ENCODE peak calls at places on chromosomes 3 and 15, in nine cellular contexts. I, C, S, V, B, E, A, P and Z are unnamed samples.

GRCh38 chr15:72176155-72176554 is 21.4 kb downstream of the GRAMD2A start:
- DNase-seq in I (no peak), C (no peak), S (no peak), V (no peak), B (no peak), E (no peak), A (no peak), P (no peak), Z (no peak)

GRCh38 chr15:52095597-52096262 is 16.8 kb downstream of the BCL2L10 start:
- DNase-seq in I (no peak), C (no peak), S (peak), V (no peak), B (no peak), E (no peak), A (no peak), P (peak), Z (no peak)

GRCh38 chr15:99961011-99961441 is 227.8 kb upstream of the LYSMD4 start:
- DNase-seq in I (peak), C (no peak), S (peak), V (no peak), B (peak), E (peak), A (no peak), P (peak), Z (no peak)

GRCh38 chr3:151553873-151554272 is 93.0 kb upstream of the IGSF10 start:
- DNase-seq in I (no peak), C (no peak), S (peak), V (no peak), B (no peak), E (no peak), A (no peak), P (no peak), Z (no peak)

GRCh38 chr3:12042638-12043037 is 38.5 kb downstream of the SYN2 start:
- DNase-seq in I (no peak), C (no peak), S (no peak), V (no peak), B (no peak), E (no peak), A (no peak), P (no peak), Z (no peak)

GRCh38 chr15:78680416-78681068 is 39.5 kb upstream of the CHRNB4 start:
- DNase-seq in I (no peak), C (no peak), S (no peak), V (no peak), B (no peak), E (no peak), A (no peak), P (no peak), Z (no peak)

GRCh38 chr15:67025719-67026118 is 39.7 kb upstream of the SMAD3 start:
- DNase-seq in I (no peak), C (no peak), S (peak), V (no peak), B (no peak), E (no peak), A (no peak), P (peak), Z (no peak)

GRCh38 chr15:39145854-39146253 is 435.0 kb upstream of the THBS1 start:
- DNase-seq in I (no peak), C (no peak), S (peak), V (no peak), B (no peak), E (no peak), A (no peak), P (no peak), Z (no peak)

GRCh38 chr3:184656991-184657669 is 54.7 kb downstream of the MAGEF1 start:
- DNase-seq in I (no peak), C (no peak), S (peak), V (no peak), B (peak), E (no peak), A (no peak), P (peak), Z (peak)

GRCh38 chr3:100720423-100720822 is 11.1 kb downstream of the TFG start:
- DNase-seq in I (no peak), C (no peak), S (no peak), V (no peak), B (no peak), E (peak), A (no peak), P (no peak), Z (no peak)

GRCh38 chr3:157360044-157360443 is 76.6 kb upstream of the PTX3 start:
- DNase-seq in I (no peak), C (no peak), S (peak), V (no peak), B (no peak), E (no peak), A (no peak), P (peak), Z (no peak)

GRCh38 chr3:20561166-20561565 is 375.2 kb upstream of the SGO1 start:
- DNase-seq in I (no peak), C (no peak), S (no peak), V (no peak), B (no peak), E (no peak), A (no peak), P (no peak), Z (no peak)

DNA sequence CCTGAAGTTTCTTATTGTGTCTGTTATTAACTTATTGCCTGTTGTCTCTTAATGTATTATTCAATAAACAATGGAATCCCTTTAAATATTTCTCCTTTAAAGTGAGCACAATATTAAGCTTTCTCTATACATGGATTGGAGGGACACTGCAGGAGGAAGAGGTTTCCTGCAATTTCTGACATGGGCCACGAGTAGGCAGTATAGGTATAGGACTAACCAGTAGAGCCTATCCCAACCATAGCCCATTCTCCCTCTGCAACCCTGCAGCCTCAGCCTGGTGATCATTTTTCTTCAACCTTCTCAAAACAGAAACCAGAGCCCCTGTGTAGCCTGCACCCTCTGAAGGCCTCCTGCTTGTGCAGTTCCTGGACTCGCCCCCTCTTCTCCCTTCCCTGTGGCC is 124.8 kb downstream of the NEK10 start:
- DNase-seq in I (no peak), C (no peak), S (no peak), V (no peak), B (no peak), E (no peak), A (no peak), P (no peak), Z (no peak)
- TF ChIP-seq CTCF in I (no peak), C (no peak), S (no peak), V (no peak), B (no peak), E (no peak), A (no peak), P (no peak), Z (no peak)

GRCh38 chr3:46209053-46209452 is 940 bp upstream of the CCR1 start:
- DNase-seq in I (no peak), C (no peak), S (no peak), V (no peak), B (no peak), E (no peak), A (no peak), P (no peak), Z (no peak)

GRCh38 chr3:46205286-46205960 is 2.7 kb downstream of the CCR1 start:
- DNase-seq in I (no peak), C (no peak), S (no peak), V (no peak), B (no peak), E (no peak), A (no peak), P (no peak), Z (no peak)

GRCh38 chr3:46206284-46206683 is 1.8 kb downstream of the CCR1 start:
- DNase-seq in I (no peak), C (no peak), S (no peak), V (no peak), B (no peak), E (no peak), A (no peak), P (no peak), Z (no peak)

GRCh38 chr3:46209751-46210470 is 1.8 kb upstream of the CCR1 start:
- DNase-seq in I (no peak), C (no peak), S (no peak), V (no peak), B (no peak), E (no peak), A (no peak), P (no peak), Z (no peak)

DNA sequence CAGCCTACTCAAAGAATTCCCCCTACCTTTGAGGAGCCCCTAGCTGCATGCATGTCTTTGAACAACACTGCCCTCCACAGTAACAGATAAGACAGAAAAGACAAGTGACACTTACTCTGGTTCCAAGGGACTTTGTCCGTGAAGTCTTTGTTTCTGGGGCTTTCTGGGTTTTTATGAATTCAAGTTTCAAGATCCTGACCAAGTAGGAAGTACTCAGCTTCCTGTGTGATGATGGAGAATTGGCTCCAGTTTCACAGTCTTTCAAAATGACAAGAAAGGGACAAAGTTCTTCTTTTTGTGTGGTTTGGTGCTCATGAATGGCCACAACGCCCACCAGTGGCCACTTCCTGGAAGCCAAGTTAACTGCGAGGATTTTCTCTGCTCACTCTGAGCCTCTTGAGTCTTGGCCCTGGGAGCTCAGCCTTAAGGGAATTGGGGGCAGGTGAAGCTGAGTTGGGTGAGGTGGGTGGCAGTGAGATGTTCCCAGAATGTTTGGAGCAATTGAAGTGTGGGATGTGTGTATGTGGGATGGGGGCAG is at the start of gene CCR1:
- DNase-seq in I (peak), C (peak), S (peak), V (peak), B (peak), E (peak), A (no peak), P (peak), Z (peak)
- TF ChIP-seq CTCF in I (peak), C (peak), S (peak), V (peak), B (peak), E (peak), A (peak), P (peak), Z (peak)

DNA sequence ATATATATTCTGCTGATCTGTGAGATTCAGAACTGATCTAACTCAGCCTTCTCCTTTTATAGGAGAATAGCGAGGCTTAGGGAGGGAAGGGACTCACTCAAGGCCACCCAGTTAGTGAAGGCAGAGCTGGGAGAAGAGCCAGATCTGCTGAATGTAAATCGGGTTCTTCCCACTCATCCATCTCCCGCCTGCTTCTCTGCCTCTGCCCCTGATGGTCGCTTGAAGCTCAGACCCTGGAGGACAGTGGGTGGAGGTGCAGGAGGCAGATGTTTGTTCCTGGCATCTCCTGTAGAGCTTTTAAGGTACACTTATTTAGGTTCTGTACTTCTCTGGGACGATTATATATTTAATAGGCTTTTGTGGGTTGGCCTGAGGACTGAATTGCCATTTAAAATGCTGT is 4.3 kb downstream of the PDIA5 start:
- DNase-seq in I (peak), C (no peak), S (no peak), V (no peak), B (no peak), E (peak), A (no peak), P (no peak), Z (no peak)
- TF ChIP-seq CTCF in I (no peak), C (no peak), S (peak), V (no peak), B (no peak), E (peak), A (no peak), P (no peak), Z (no peak)

GRCh38 chr15:62644874-62645755 is 397.4 kb upstream of the TPM1 start:
- DNase-seq in I (no peak), C (no peak), S (no peak), V (no peak), B (no peak), E (no peak), A (no peak), P (no peak), Z (no peak)

GRCh38 chr15:62649793-62650420 is 392.6 kb upstream of the TPM1 start:
- DNase-seq in I (peak), C (no peak), S (peak), V (no peak), B (peak), E (no peak), A (no peak), P (no peak), Z (peak)

GRCh38 chr15:62647195-62647865 is 395.2 kb upstream of the TPM1 start:
- DNase-seq in I (no peak), C (no peak), S (peak), V (no peak), B (no peak), E (no peak), A (no peak), P (peak), Z (no peak)

GRCh38 chr15:62653122-62653521 is 389.4 kb upstream of the TPM1 start:
- DNase-seq in I (no peak), C (no peak), S (no peak), V (no peak), B (no peak), E (no peak), A (no peak), P (no peak), Z (no peak)

GRCh38 chr15:62648954-62649353 is 393.6 kb upstream of the TPM1 start:
- DNase-seq in I (no peak), C (no peak), S (peak), V (no peak), B (no peak), E (no peak), A (no peak), P (no peak), Z (peak)
- TF ChIP-seq CTCF in I (peak), C (no peak), S (peak), V (peak), B (peak), E (peak), A (peak), P (peak), Z (no peak)

DNA sequence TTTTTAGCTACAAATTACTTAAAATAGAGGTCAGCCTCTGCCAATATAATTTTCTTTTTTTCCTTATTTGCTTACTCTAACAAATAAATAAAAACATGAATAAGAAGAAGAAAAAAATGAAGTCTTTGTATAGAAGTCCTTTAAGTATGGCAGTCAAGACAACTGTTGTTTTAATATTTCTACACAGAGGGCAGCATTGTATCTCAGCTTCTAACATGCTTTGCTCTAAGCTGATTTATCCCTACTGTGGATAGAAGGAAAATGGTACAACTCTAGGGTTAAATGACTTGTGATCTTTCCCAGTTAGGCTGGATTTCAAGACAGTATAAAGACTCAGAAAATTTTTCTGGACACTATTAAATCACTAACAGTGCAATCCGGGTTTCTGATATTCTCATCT is 104.3 kb upstream of the MEIS2 start:
- DNase-seq in I (no peak), C (no peak), S (peak), V (no peak), B (no peak), E (no peak), A (no peak), P (no peak), Z (no peak)
- TF ChIP-seq CTCF in I (no peak), C (no peak), S (no peak), V (peak), B (no peak), E (peak), A (no peak), P (no peak), Z (no peak)

DNA sequence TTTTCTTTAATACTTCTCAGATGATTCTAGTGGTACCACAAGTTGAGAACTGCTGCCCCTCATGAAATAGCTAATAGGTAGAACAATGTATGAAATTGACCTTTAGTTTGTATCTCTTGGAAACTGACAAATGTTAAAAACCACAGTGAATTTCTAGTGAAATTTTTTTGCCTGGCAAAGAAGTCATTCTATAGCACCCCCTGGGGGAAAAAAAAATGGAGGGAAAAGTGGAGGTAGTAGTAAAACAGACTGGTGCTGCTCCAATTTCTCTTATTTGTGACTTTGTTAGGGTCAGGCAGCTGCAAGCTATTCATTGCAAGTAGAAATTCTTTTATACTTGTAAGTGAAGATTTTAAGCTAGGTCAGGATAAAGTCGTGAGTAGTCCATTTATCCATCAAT is 605.0 kb downstream of the NLGN1 start:
- DNase-seq in I (no peak), C (no peak), S (peak), V (no peak), B (no peak), E (no peak), A (no peak), P (no peak), Z (no peak)
- TF ChIP-seq CTCF in I (no peak), C (peak), S (peak), V (peak), B (no peak), E (peak), A (no peak), P (peak), Z (no peak)

DNA sequence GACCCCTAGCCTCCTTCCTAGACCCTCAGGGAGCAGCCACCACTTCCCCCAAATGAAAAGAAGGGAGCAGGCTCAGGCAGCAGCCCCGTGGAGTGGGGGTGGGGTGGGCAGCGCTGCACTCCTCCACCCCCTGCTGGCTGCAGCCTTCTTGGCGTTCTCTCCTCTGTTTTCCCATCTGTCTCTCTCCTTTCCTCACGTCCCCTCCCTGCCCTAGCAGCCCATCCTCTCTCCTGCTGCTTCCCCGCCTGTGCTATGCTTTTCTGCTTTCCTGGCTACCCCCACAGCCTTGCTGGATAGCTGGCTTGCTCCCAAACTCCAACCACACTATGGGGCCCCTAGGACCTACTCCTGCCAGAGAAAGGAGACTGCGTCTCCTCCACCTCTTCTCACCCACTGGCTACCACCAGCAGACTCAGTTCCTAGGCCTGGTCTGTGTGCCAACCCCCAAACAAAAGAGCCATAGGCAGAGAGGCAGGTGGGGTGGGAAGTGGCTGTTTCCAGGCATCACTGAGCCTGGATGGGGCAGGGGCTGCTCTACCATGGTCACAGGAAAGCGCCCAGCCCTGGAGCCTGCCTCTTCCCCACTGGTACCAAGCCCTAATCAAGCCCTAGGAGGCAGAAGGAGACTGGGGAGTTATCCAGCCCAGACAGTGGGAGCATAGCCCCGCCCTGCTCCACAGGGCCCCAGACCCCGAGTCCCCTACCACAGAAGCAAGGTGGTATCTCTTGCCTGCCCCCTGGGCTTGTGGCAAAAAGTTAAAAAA is 3.4 kb upstream of the DISP2 start:
- DNase-seq in I (peak), C (peak), S (peak), V (no peak), B (no peak), E (peak), A (peak), P (no peak), Z (no peak)
- TF ChIP-seq CTCF in I (peak), C (peak), S (peak), V (peak), B (peak), E (peak), A (peak), P (peak), Z (no peak)

DNA sequence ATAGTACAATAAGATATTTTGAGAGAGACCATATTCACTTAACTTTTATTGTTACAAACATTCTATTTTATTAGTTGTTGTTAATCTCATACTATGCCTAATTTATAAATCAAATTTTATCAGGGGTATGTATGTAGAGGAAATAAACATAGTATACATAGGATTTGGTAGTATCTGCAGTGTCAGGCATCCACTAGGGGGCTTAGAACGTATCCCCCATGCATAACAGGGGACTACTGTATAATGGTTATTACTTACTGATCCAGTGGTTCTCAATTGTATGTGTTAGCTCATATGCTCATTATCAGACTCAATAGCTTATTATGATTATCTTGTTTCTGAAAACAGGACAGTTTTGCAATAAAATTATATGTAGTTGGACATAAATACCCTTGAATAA is 27.6 kb downstream of the CMC1 start:
- DNase-seq in I (no peak), C (no peak), S (no peak), V (no peak), B (no peak), E (no peak), A (no peak), P (no peak), Z (no peak)
- TF ChIP-seq CTCF in I (no peak), C (no peak), S (peak), V (no peak), B (no peak), E (peak), A (no peak), P (no peak), Z (no peak)

GRCh38 chr3:168061332-168061996 is 34.3 kb downstream of the GOLIM4 start:
- DNase-seq in I (no peak), C (no peak), S (no peak), V (no peak), B (peak), E (no peak), A (no peak), P (no peak), Z (peak)
- TF ChIP-seq CTCF in I (no peak), C (no peak), S (peak), V (no peak), B (no peak), E (no peak), A (no peak), P (no peak), Z (no peak)